ENCODE peak calls at places on chromosome 16, in four cellular contexts. M, X, U and W are unnamed samples.

GRCh38 chr16:50742521-50743150 is 750 bp downstream of the CYLD start:
- DNase-seq in U (no peak), X (peak; percentile 52), M (peak; percentile 31), W (peak; percentile 59)

GRCh38 chr16:24755201-24755874 is 25.9 kb downstream of the TNRC6A start:
- DNase-seq in X (no peak), U (no peak), M (no peak), W (no peak)

GRCh38 chr16:87149051-87149450 is 168.1 kb downstream of the C16orf95 start:
- DNase-seq in X (no peak), M (peak; percentile 56), U (peak; percentile 5), W (no peak)

GRCh38 chr16:35197656-35198055 is 1738.2 kb downstream of the TP53TG3F start:
- DNase-seq in M (no peak), X (no peak), U (no peak), W (no peak)

GRCh38 chr16:13429411-13429810 is 490.5 kb upstream of the ERCC4 start:
- DNase-seq in U (peak; percentile 30), M (no peak), X (no peak), W (no peak)

GRCh38 chr16:77963185-77964044 is 58.9 kb upstream of the CLEC3A start:
- DNase-seq in U (no peak), X (no peak), M (no peak), W (peak; percentile 28)

GRCh38 chr16:89922884-89923639 is at the start of gene TUBB3:
- DNase-seq in U (no peak), M (peak; percentile 84), X (no peak), W (peak; percentile 84)

GRCh38 chr16:75012380-75013081 is 13.7 kb downstream of the ZNRF1 start:
- DNase-seq in M (no peak), X (peak; percentile 9), U (no peak), W (no peak)

GRCh38 chr16:11799509-11800384 is 2.7 kb upstream of the ZC3H7A start:
- DNase-seq in U (no peak), X (peak; percentile 16), M (no peak), W (no peak)

GRCh38 chr16:84905965-84906460 is 86.2 kb downstream of the CRISPLD2 start:
- DNase-seq in X (no peak), U (no peak), M (no peak), W (no peak)

GRCh38 chr16:23274968-23275367 is 27.1 kb upstream of the SCNN1B start:
- DNase-seq in X (no peak), U (no peak), M (peak; percentile 40), W (no peak)

GRCh38 chr16:71383054-71383773 is 24.7 kb downstream of the CALB2 start:
- DNase-seq in M (peak; percentile 21), U (no peak), X (no peak), W (no peak)

GRCh38 chr16:31427441-31428276 is 501 bp downstream of the COX6A2 start:
- DNase-seq in X (peak; percentile 55), M (no peak), U (no peak), W (no peak)

GRCh38 chr16:87463722-87464690 is 28.8 kb downstream of the ZCCHC14 start:
- DNase-seq in M (peak; percentile 88), U (no peak), X (peak; percentile 54), W (peak; percentile 38)

GRCh38 chr16:50309527-50310307 is 43.4 kb downstream of the ADCY7 start:
- DNase-seq in M (no peak), X (no peak), U (no peak), W (no peak)

GRCh38 chr16:52621651-52622050 is 74.7 kb upstream of the TOX3 start:
- DNase-seq in X (no peak), U (no peak), M (no peak), W (no peak)